ENCODE peak calls at places on chromosomes 5 and 9, in four cellular contexts. T, N, X and A are unnamed samples.
A peak's percentile ranks its signal among the peaks of the same experiment; 100 is the strongest.

GRCh38 chr5:34012791-34013190 is 4.9 kb upstream of the AMACR start:
- DNase-seq in N (no peak), T (peak; percentile 38), X (no peak), A (no peak)

GRCh38 chr5:160929343-160929742 is 77.3 kb upstream of the ATP10B start:
- DNase-seq in X (no peak), T (no peak), N (no peak), A (no peak)

GRCh38 chr9:33354651-33355211 is 47.6 kb downstream of the AQP7 start:
- DNase-seq in T (no peak), X (no peak), N (no peak), A (no peak)

GRCh38 chr9:136373300-136374182 is at the start of gene CARD9:
- DNase-seq in N (no peak), T (peak; percentile 61), X (no peak), A (no peak)

GRCh38 chr5:55231029-55231475 is 2.4 kb downstream of the CCNO start:
- DNase-seq in N (no peak), X (no peak), T (no peak), A (no peak)

GRCh38 chr5:97495301-97495700 is 312.3 kb upstream of the RIOK2 start:
- DNase-seq in X (no peak), N (no peak), T (no peak), A (no peak)

GRCh38 chr5:137938358-137939138 is 49.3 kb downstream of the PKD2L2 start:
- DNase-seq in X (no peak), N (no peak), T (no peak), A (no peak)

GRCh38 chr9:103816146-103816545 is 278.0 kb upstream of the SMC2 start:
- DNase-seq in N (no peak), X (no peak), T (no peak), A (no peak)

GRCh38 chr5:171523781-171524180 is 104.3 kb downstream of the FGF18 start:
- DNase-seq in T (no peak), X (no peak), N (no peak), A (no peak)

GRCh38 chr9:126704157-126704941 is 90.6 kb downstream of the LMX1B start:
- DNase-seq in N (no peak), T (no peak), X (peak; percentile 13), A (no peak)

GRCh38 chr5:136046231-136046630 is 17.4 kb downstream of the TGFBI start:
- DNase-seq in X (no peak), N (no peak), T (no peak), A (no peak)

GRCh38 chr5:122121782-122122465 is 7.4 kb upstream of the ZNF474 start:
- DNase-seq in X (no peak), N (peak; percentile 26), T (no peak), A (no peak)

GRCh38 chr9:93730643-93731042 is 154.3 kb downstream of the PHF2 start:
- DNase-seq in N (no peak), X (no peak), T (no peak), A (no peak)

GRCh38 chr9:131661954-131662621 is 77.8 kb downstream of the RAPGEF1 start:
- DNase-seq in T (no peak), X (no peak), N (no peak), A (no peak)

GRCh38 chr9:131663288-131663687 is 76.6 kb downstream of the RAPGEF1 start:
- DNase-seq in X (no peak), T (no peak), N (no peak), A (no peak)

GRCh38 chr9:131657890-131658752 is 81.8 kb downstream of the RAPGEF1 start:
- DNase-seq in N (peak; percentile 72), T (no peak), X (no peak), A (no peak)

GRCh38 chr9:131658753-131659129 is 81.1 kb downstream of the RAPGEF1 start:
- DNase-seq in T (no peak), N (no peak), X (no peak), A (no peak)

GRCh38 chr9:131660466-131661405 is 79.1 kb downstream of the RAPGEF1 start:
- DNase-seq in N (no peak), T (no peak), X (no peak), A (no peak)
- H3K27ac ChIP-seq in N (no peak overlapping the region), T (no peak overlapping the region), X (peak overlapping the region; percentile 25), A (no peak overlapping the region)

GRCh38 chr9:13022756-13023155 is 247.9 kb downstream of the LURAP1L start:
- DNase-seq in N (no peak), T (no peak), X (no peak), A (no peak)
- H3K27ac ChIP-seq in N (no peak overlapping the region), T (no peak overlapping the region), X (no peak overlapping the region), A (no peak overlapping the region)

DNA sequence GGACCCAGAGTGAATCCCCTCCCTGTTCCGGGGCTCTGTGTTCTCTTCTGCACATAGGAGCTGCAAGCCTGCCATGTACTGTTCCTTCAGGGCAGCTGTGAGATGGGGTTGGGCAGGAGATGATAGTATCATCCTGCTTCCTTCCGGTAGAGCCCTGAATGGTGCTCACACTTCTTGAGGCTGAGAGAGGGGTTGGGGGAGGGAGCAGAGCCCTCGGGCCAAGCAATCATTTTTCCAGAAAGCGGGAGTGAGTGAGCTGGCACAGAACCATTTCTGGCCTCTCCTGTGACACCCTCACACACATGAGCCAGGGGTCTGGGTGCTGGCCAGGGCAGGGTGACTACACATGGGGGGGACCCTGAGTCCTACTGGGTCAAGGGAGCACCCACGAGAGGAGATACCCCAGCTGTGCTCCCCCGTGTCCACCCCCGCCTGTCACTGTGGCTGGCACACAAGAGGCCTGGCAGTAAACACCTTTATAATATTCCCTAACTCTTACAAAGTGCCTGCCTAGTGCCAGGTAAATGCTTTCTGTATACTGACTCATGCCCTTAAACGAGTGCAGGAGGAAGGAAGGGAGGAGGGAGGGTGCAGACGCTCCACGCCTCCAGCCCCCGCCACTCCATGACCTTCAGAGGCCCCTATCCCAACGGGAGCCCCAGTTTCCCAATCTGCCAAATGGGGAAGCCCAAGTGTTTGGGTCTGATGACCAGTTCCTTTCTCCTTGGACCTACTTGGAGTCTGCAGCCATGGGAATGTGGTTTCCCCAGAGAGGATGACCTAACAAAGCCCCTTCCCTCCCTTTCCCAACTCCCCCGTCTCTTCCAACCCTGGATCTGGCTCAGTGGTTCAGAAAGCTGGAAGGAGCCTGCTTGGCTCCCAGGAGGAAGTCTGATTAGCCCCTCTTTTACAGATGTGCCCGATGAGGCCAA is 15.5 kb downstream of the AKNA start:
- DNase-seq in N (no peak), T (no peak), X (no peak), A (no peak)
- H3K27ac ChIP-seq in N (peak overlapping the region; percentile 74), T (peak overlapping the region; percentile 38), X (peak overlapping the region; percentile 24), A (peak overlapping the region; percentile 96)

GRCh38 chr9:133856798-133857197 is 118.6 kb upstream of the SARDH start:
- DNase-seq in T (no peak), X (no peak), N (no peak), A (no peak)
- H3K27ac ChIP-seq in T (peak overlapping the region; percentile 77), X (no peak overlapping the region), N (no peak overlapping the region), A (no peak overlapping the region)

DNA sequence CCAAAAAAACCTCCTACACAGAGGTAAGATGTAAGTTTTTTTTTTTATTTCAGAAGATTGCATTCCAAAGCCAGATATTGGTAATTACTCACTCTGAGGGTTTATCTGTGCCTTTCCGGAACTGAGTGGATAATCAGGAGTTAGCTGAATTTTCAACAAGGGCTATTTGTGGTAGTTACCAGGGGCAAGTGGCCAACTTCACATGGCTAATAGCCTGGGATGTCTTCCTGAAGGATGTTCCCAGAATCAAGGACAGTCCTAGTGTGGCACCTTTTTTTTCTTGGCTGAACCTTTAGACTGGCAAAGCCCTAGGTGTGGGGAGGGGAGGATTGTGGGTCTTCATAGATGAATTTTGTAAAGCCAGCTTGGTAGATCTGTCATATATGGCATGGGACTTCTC is 7.1 kb downstream of the LARP1 start:
- DNase-seq in T (no peak), X (peak; percentile 18), N (no peak), A (no peak)
- H3K27ac ChIP-seq in T (no peak overlapping the region), X (peak overlapping the region; percentile 9), N (no peak overlapping the region), A (no peak overlapping the region)

GRCh38 chr5:125199373-125199772 is 452.9 kb upstream of the ZNF608 start:
- DNase-seq in T (no peak), X (no peak), N (no peak), A (no peak)
- H3K27ac ChIP-seq in T (no peak overlapping the region), X (no peak overlapping the region), N (no peak overlapping the region), A (no peak overlapping the region)

GRCh38 chr5:157924931-157925729 is 66.2 kb upstream of the CLINT1 start:
- DNase-seq in N (no peak), T (no peak), X (no peak), A (no peak)
- H3K27ac ChIP-seq in N (no peak overlapping the region), T (no peak overlapping the region), X (no peak overlapping the region), A (no peak overlapping the region)

DNA sequence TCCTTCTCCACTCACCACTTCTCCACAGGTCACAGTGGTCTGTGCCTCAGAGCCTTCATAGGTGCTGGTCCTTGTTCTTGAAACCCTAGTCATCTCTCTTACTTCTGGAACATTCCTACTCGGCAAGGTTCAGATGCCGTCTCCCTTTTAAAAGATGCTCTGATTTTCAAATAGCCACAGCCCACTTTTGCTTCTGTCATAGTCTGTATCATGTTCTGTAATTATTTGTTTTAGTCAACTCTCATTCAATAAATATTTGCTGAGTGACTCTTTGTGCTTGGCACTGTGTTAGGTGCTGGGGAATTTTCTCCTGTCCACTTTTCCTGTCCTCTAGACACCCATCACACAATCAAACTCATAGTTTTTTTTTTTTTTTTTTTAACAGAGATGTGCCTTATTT is 181.3 kb upstream of the IL12B start:
- DNase-seq in T (no peak), X (no peak), N (no peak), A (no peak)
- H3K27ac ChIP-seq in T (no peak overlapping the region), X (peak overlapping the region; percentile 86), N (no peak overlapping the region), A (no peak overlapping the region)